ENCODE peak calls at places on chromosomes 16 and 17, in five cellular contexts. B is BJ, Z is fibroblast of pulmonary artery, V is head of caudate nucleus, X is activated gamma-delta T cell treated with Interleukin-2 at 50 U/mL for 16 hours. E is an unnamed sample.

GRCh38 chr17:2058521-2059124 is 3.7 kb downstream of the HIC1 start:
- DNase-seq in B (no peak), Z (peak), V (peak), X (peak), E (no peak)

GRCh38 chr17:1147664-1148063 is 32.1 kb downstream of the ABR start:
- DNase-seq in B (no peak), Z (peak), V (peak), X (no peak), E (no peak)

GRCh38 chr17:8125196-8125946 is 1.5 kb upstream of the HES7 start:
- DNase-seq in B (no peak), Z (peak), V (peak), X (peak), E (peak)

GRCh38 chr17:59848778-59849177 is 44.0 kb downstream of the TUBD1 start:
- DNase-seq in B (no peak), Z (peak), V (no peak), X (no peak), E (no peak)

GRCh38 chr17:45963889-45964288 is 35.2 kb upstream of the STH start:
- DNase-seq in B (no peak), Z (no peak), V (no peak), X (no peak), E (no peak)

GRCh38 chr17:50206604-50207293 is 5.3 kb upstream of the COL1A1 start:
- DNase-seq in B (no peak), Z (peak), V (no peak), X (no peak), E (no peak)

GRCh38 chr16:27385398-27385797 is 16.6 kb upstream of the IL21R start:
- DNase-seq in B (no peak), Z (no peak), V (no peak), X (no peak), E (no peak)

GRCh38 chr17:5097101-5097834 is 14.4 kb downstream of the ZNF232 start:
- DNase-seq in B (no peak), Z (no peak), V (peak), X (peak), E (peak)

GRCh38 chr16:30738984-30739951 is 9.0 kb upstream of the PHKG2 start:
- DNase-seq in B (no peak), Z (no peak), V (no peak), X (no peak), E (no peak)

E was measured in midbrain.